ENCODE peak calls at places on chromosomes 5 and 9, in six cellular contexts. Q is A549, U is K562, S is endothelial cell of umbilical vein, R is GM12878, M is HepG2. H is an unnamed sample.

GRCh38 chr5:132747693-132748440 is 641 bp downstream of the CCNI2 start:
- DNase-seq in U (no peak), M (no peak), S (no peak), Q (no peak), R (no peak), H (no peak)

GRCh38 chr5:88889165-88890069 is 6.4 kb upstream of the MEF2C start:
- DNase-seq in S (peak), Q (no peak), U (no peak), R (no peak), M (no peak), H (no peak)

GRCh38 chr9:88589656-88590055 is 54.7 kb downstream of the NXNL2 start:
- DNase-seq in M (no peak), U (no peak), Q (no peak), R (no peak), S (no peak), H (no peak)

GRCh38 chr5:80255752-80256479 is at the start of gene SERINC5:
- DNase-seq in S (peak), M (peak), U (peak), Q (peak), R (no peak), H (peak)

GRCh38 chr5:135156715-135157404 is 122.8 kb upstream of the PITX1 start:
- DNase-seq in Q (no peak), M (peak), S (no peak), R (no peak), U (no peak), H (peak)

GRCh38 chr9:35859310-35859994 is 10.7 kb downstream of the OR13J1 start:
- DNase-seq in S (no peak), M (no peak), U (peak), Q (peak), R (no peak), H (peak)

GRCh38 chr9:136882109-136882946 is 4.0 kb upstream of the TRAF2 start:
- DNase-seq in S (peak), R (peak), Q (peak), U (peak), M (peak), H (peak)

GRCh38 chr9:107486674-107487520 is 2.7 kb downstream of the KLF4 start:
- DNase-seq in Q (no peak), U (no peak), R (no peak), M (no peak), S (no peak), H (no peak)

GRCh38 chr9:108665856-108666784 is 189.7 kb downstream of the ACTL7B start:
- DNase-seq in U (no peak), M (peak), S (no peak), R (no peak), Q (no peak), H (peak)

GRCh38 chr5:149265559-149265958 is 6.1 kb upstream of the AFAP1L1 start:
- DNase-seq in U (peak), Q (peak), S (peak), R (no peak), M (no peak), H (peak)

GRCh38 chr5:76808142-76808691 is 10.6 kb upstream of the F2RL1 start:
- DNase-seq in R (no peak), M (no peak), S (no peak), U (no peak), Q (no peak), H (no peak)

GRCh38 chr5:156942064-156942463 is 21.0 kb downstream of the TIMD4 start:
- DNase-seq in S (no peak), Q (no peak), R (no peak), U (no peak), M (no peak), H (no peak)

GRCh38 chr5:160269017-160269416 is 39.7 kb downstream of the FABP6 start:
- DNase-seq in U (no peak), R (no peak), Q (no peak), M (no peak), S (peak), H (peak)

GRCh38 chr5:174910245-174910737 is 185.9 kb downstream of the MSX2 start:
- DNase-seq in S (peak), U (peak), M (peak), R (no peak), Q (peak), H (peak)
- TF ChIP-seq MYC in S (no peak), U (no peak), M (no peak), R (no peak), Q (no peak), H (no peak)

DNA sequence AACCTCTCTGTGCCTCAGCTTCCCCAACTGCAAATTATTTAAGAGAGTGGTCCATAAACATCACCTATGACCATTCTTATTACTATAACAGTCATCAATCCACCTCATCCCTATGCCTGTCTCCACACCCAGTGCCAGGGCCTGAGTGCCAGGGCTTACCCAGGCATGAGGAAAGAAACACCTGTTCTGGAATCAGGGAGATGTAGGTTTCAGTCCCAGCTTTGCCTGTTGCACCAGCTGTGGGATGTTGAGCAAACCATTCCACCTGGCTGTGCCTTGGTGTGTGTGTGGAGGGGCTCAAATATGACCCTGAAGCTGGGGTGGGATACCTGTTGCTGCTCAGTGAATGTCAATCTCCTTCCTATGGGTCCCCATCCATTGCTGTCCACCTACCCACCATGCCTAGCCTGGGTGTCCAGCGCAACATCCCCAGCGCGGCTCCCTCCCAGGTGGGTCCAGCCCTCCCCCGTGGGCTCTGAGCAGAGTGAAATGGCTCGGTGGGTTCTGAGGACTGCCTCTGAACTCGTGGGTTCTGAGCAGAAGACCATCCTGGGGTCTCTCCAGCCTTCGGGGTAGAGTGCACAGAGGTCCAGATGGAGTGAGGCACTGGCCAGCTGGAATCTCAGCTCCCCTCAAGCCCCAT is 16.3 kb downstream of the AKNA start:
- DNase-seq in U (no peak), Q (no peak), S (no peak), M (no peak), R (no peak), H (no peak)
- H3K4me3 ChIP-seq in U (no peak), Q (no peak), S (no peak), M (no peak), R (no peak), H (no peak)

DNA sequence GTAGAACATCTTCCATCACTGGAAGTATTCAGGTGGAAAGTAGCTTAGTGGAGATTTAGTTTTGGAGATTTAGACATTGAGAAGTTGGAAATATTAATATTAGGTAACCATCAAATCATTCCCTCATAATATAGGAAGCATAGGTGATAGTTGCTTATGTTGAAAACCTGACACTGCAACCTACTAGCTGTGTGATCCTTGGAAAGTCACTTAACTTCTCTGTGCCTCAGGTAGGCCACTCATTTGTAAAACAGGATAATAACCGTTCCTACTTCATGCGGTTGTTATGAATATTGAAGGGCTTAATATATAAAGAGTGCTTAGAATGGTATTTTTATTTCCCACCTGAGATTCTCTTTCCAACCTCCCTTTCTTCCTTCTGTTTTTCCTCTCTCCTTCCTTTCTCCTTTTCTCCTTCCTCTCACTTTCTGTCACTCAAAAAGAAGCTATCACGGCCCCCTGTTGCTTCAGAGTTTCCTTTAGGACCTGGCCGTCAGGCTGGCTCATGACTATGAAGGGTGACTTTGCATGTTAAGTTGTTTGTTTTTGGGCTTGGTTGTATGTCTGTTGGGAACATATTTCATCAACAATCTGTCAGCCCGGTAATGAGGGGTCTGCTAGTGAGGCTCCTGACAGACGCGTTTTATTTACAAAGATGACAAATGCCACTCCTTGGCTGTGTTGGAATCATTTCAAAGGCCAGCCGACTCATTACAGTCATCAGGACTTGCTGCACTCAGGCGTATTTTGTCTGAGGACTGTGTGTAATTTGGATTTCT is 31.0 kb downstream of the DOCK2 start:
- DNase-seq in Q (peak), U (no peak), M (peak), S (no peak), R (no peak), H (no peak)
- TF ChIP-seq MAX in Q (peak), U (no peak), M (no peak), S (no peak), R (no peak), H (no peak)

GRCh38 chr5:41856644-41857491 is 13.4 kb downstream of the OXCT1 start:
- DNase-seq in U (peak), M (peak), Q (peak), R (no peak), S (peak), H (peak)
- TF ChIP-seq MYC in U (no peak), M (no peak), Q (no peak), R (no peak), S (no peak), H (no peak)

GRCh38 chr5:35617060-35617434 is 616 bp upstream of the SPEF2 start:
- DNase-seq in S (no peak), Q (no peak), M (no peak), R (no peak), U (no peak), H (no peak)
- H3K4me3 ChIP-seq in S (no peak), Q (peak), M (no peak), R (no peak), U (no peak), H (no peak)

DNA sequence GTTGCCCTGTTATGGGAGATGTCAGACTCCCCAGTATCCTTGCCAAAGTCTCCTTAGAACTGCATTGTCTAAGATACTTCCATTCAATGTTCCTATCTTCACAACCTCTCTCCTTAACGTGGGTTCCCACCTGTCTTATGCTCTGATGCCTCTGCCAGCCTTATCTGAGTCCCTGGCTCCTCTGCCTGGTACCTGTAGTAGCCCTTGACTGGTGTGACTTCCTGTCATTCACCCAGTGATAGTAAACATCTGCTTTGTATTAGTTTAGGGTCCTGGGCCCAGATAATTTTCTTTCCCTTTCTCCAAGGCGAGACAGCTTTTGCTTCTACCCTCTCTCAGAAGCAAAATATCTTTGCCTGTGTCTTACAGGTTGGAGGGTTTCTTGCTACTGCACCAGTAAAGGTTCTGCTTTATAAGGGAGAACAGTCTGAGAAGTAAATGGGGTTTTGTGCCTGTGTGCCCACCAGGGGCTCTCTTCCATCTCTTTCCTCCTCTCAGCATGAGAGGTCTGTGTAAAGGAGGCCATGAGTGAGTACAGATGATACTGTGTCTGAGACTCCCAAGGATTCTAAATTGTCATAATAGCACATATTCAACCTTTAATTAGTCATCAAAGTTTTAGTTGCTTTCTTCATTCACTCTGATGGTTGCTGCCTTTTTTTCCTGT is 220.8 kb downstream of the PRR16 start:
- DNase-seq in S (no peak), Q (peak), U (no peak), R (no peak), M (no peak), H (peak)
- TF ChIP-seq MAX in S (no peak), Q (no peak), U (no peak), R (no peak), M (no peak), H (no peak)

H was measured in NB4.